ENCODE peak calls at places on chromosomes 6 and 20, in six cellular contexts. L is IMR-90, B is mesenchymal stem cell, D is neuronal stem cell, H is mesendoderm, Z is H1. I is an unnamed sample.

GRCh38 chr20:36890586-36890985 is 14.6 kb downstream of the TLDC2 start:
- DNase-seq in Z (no peak), L (no peak), H (no peak), B (no peak), D (no peak), I (no peak)

GRCh38 chr6:56043076-56043475 is 167.7 kb upstream of the BMP5 start:
- DNase-seq in H (no peak), Z (no peak), B (no peak), L (no peak), D (no peak), I (no peak)

GRCh38 chr6:31513456-31514165 is 15.2 kb upstream of the MCCD1 start:
- DNase-seq in D (no peak), B (no peak), Z (no peak), L (no peak), H (no peak), I (no peak)

GRCh38 chr6:54710430-54710829 is 136.1 kb upstream of the FAM83B start:
- DNase-seq in B (no peak), L (no peak), D (no peak), H (no peak), Z (no peak), I (no peak)

GRCh38 chr6:4280721-4281120 is 145.3 kb upstream of the ECI2 start:
- DNase-seq in L (peak), H (peak), D (no peak), Z (no peak), B (peak), I (no peak)

GRCh38 chr20:62829231-62830230 is 12.7 kb downstream of the COL9A3 start:
- DNase-seq in B (no peak), L (no peak), D (no peak), H (no peak), Z (no peak), I (no peak)

GRCh38 chr6:27767851-27768250 is 144.3 kb downstream of the OR2B2 start:
- DNase-seq in H (peak), D (no peak), L (no peak), Z (no peak), B (no peak), I (peak)

GRCh38 chr6:91079939-91080338 is 493.1 kb upstream of the MAP3K7 start:
- DNase-seq in B (peak), H (peak), D (no peak), Z (no peak), L (no peak), I (no peak)

GRCh38 chr6:76771076-76771634 is 692.1 kb downstream of the HTR1B start:
- DNase-seq in D (no peak), L (no peak), B (no peak), H (no peak), Z (no peak), I (no peak)

GRCh38 chr6:170007468-170008240 is 256.2 kb downstream of the ERMARD start:
- DNase-seq in B (no peak), Z (no peak), H (peak), L (no peak), D (peak), I (peak)

GRCh38 chr20:5612476-5613291 is 137.5 kb upstream of the SHLD1 start:
- DNase-seq in L (peak), B (peak), D (no peak), Z (no peak), H (no peak), I (no peak)

GRCh38 chr6:36725581-36725980 is 28.0 kb downstream of the RAB44 start:
- DNase-seq in L (no peak), B (no peak), H (no peak), D (no peak), Z (no peak), I (no peak)

DNA sequence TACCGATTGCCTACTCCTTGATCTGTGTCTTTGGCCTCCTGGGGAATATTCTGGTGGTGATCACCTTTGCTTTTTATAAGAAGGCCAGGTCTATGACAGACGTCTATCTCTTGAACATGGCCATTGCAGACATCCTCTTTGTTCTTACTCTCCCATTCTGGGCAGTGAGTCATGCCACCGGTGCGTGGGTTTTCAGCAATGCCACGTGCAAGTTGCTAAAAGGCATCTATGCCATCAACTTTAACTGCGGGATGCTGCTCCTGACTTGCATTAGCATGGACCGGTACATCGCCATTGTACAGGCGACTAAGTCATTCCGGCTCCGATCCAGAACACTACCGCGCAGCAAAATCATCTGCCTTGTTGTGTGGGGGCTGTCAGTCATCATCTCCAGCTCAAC is 13.5 kb downstream of the CCR6 start:
- DNase-seq in B (no peak), H (no peak), D (no peak), L (no peak), Z (no peak), I (no peak)
- H2BK15ac ChIP-seq in B (no peak), H (no peak), D (no peak), L (no peak), Z (no peak), I (no peak)

GRCh38 chr6:147203311-147204059 is 732 bp upstream of the STXBP5 start:
- DNase-seq in Z (no peak), H (peak), D (peak), B (peak), L (peak), I (peak)

GRCh38 chr6:147202516-147203310 is 1.5 kb upstream of the STXBP5 start:
- DNase-seq in Z (peak), H (peak), L (peak), B (peak), D (peak), I (peak)

GRCh38 chr6:147205690-147206600 is 1.7 kb downstream of the STXBP5 start:
- DNase-seq in H (no peak), D (no peak), Z (no peak), B (peak), L (peak), I (no peak)

GRCh38 chr6:147204843-147205311 is 660 bp downstream of the STXBP5 start:
- DNase-seq in D (no peak), L (peak), H (no peak), Z (no peak), B (peak), I (no peak)

GRCh38 chr6:147204060-147204785 is at the start of gene STXBP5:
- DNase-seq in Z (no peak), B (peak), D (peak), H (peak), L (peak), I (peak)
- H2BK5ac ChIP-seq in Z (no peak), B (peak), D (peak), H (no peak), L (peak), I (no peak)

GRCh38 chr6:10177703-10178102 is 237.2 kb downstream of the TFAP2A start:
- DNase-seq in B (no peak), Z (no peak), L (no peak), D (no peak), H (peak), I (no peak)

GRCh38 chr6:10175330-10175729 is 239.5 kb downstream of the TFAP2A start:
- DNase-seq in H (no peak), Z (no peak), D (no peak), B (no peak), L (no peak), I (no peak)

GRCh38 chr6:10170816-10171215 is 244.1 kb downstream of the TFAP2A start:
- DNase-seq in Z (no peak), D (no peak), B (no peak), L (no peak), H (no peak), I (no peak)

GRCh38 chr6:10174056-10174455 is 240.8 kb downstream of the TFAP2A start:
- DNase-seq in Z (no peak), B (no peak), L (no peak), H (no peak), D (no peak), I (no peak)

GRCh38 chr6:10174761-10175160 is 240.1 kb downstream of the TFAP2A start:
- DNase-seq in D (no peak), H (no peak), Z (no peak), B (no peak), L (no peak), I (no peak)
- H2BK15ac ChIP-seq in D (no peak), H (no peak), Z (no peak), B (no peak), L (no peak), I (no peak)

DNA sequence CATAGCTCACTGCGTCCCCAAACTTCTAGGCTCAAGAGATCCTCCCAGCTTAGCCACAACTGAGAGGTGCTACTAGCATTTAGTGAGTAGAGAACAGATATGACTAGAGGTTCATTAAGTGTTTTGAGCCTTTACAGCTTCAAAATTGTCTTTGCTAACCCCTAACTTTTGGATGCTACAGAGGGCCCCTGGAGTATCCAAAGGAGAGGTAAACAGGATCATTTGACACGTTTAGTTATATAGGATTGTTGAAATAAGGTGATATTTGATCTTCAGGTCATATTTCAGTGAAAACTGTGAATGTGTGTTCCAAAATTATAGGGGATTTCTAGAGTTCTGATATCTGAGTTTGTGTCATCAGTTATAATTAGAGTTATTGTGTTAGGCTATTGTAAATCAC is 19.2 kb upstream of the HFE start:
- DNase-seq in B (no peak), Z (no peak), D (no peak), H (no peak), L (no peak), I (no peak)
- H2BK5ac ChIP-seq in B (no peak), Z (no peak), D (no peak), H (no peak), L (no peak), I (no peak)

I was measured in H9.